ENCODE peak calls at places on chromosomes 3 and 15, in nine cellular contexts. M is AG20443; L is pancreas; Z is RWPE1; Q is GM19239; J is nephron progenitor cell; V is stimulated activated CD8-positive, alpha-beta memory T cell treated with anti-CD3 and anti-CD28 coated beads, Interleukin-2, amount 100 ng/mL, for 1 hour; K is H4; U is activated CD4-positive, CD25-positive, alpha-beta regulatory T cell treated with anti-CD3 and anti-CD28 coated beads, Interleukin-2, amount 50 U/mL, for 16 hours. W is an unnamed sample.

GRCh38 chr3:171333784-171334464 is 126.3 kb downstream of the TNIK start:
- DNase-seq in Z (no peak), U (no peak), M (no peak), K (no peak), V (no peak), Q (no peak), L (no peak), J (no peak), W (no peak)

GRCh38 chr15:72285402-72285801 is 13.0 kb upstream of the PARP6 start:
- DNase-seq in V (no peak), J (no peak), L (no peak), Z (no peak), K (no peak), M (no peak), U (no peak), Q (no peak), W (no peak)

GRCh38 chr3:119331661-119332060 is 37.5 kb downstream of the ARHGAP31 start:
- DNase-seq in J (no peak), V (no peak), Q (no peak), U (no peak), K (no peak), Z (peak; percentile 19), L (no peak), M (peak; percentile 81), W (no peak)

GRCh38 chr3:196969001-196969659 is 497 bp upstream of the PIGZ start:
- DNase-seq in V (no peak), J (peak; percentile 49), Q (peak; percentile 79), Z (peak; percentile 43), L (peak; percentile 68), K (no peak), U (no peak), M (peak; percentile 47), W (peak; percentile 51)

GRCh38 chr3:187360087-187360486 is 8.1 kb upstream of the RTP4 start:
- DNase-seq in U (no peak), L (no peak), K (no peak), Z (no peak), Q (no peak), M (no peak), J (no peak), V (no peak), W (no peak)

GRCh38 chr3:186320862-186321568 is 41.0 kb downstream of the DGKG start:
- DNase-seq in U (no peak), M (no peak), L (no peak), J (no peak), Z (peak; percentile 85), V (no peak), Q (no peak), K (peak; percentile 67), W (no peak)

GRCh38 chr3:25426408-25426807 is 1.7 kb upstream of the RARB start:
- DNase-seq in Q (no peak), M (no peak), J (no peak), U (no peak), L (no peak), K (no peak), V (no peak), Z (no peak), W (no peak)

GRCh38 chr15:78125267-78125666 is 6.0 kb downstream of the CIB2 start:
- DNase-seq in K (no peak), Z (no peak), Q (no peak), V (no peak), L (no peak), M (no peak), U (no peak), J (no peak), W (no peak)